ENCODE peak calls at places on chromosome 17, in seven cellular contexts. K is WTC11, Y is tibial artery, P is retinal pigment epithelial cell, W is type B pancreatic cell, J is esophagus squamous epithelium, I is endothelial cell. S is an unnamed sample.

GRCh38 chr17:78414178-78415162 is 36.0 kb downstream of the PGS1 start:
- DNase-seq in I (no peak), J (no peak), P (no peak), W (no peak), K (no peak), Y (no peak), S (no peak)

GRCh38 chr17:2090804-2091534 is 36.1 kb downstream of the HIC1 start:
- DNase-seq in W (no peak), K (peak; percentile 65), P (no peak), J (no peak), Y (peak; percentile 78), I (peak; percentile 65), S (no peak)

GRCh38 chr17:55056530-55056929 is 88.0 kb downstream of the STXBP4 start:
- DNase-seq in J (no peak), Y (no peak), W (no peak), I (no peak), P (peak; percentile 50), K (no peak), S (no peak)

GRCh38 chr17:79620207-79621038 is 9.6 kb upstream of the RBFOX3 start:
- DNase-seq in Y (peak; percentile 23), W (peak; percentile 32), K (peak; percentile 2), P (no peak), I (no peak), J (no peak), S (no peak)

GRCh38 chr17:538096-538973 is 176.3 kb downstream of the VPS53 start:
- DNase-seq in J (no peak), I (no peak), Y (no peak), P (no peak), W (no peak), K (no peak), S (no peak)

GRCh38 chr17:63956296-63956920 is 16.3 kb downstream of the SCN4A start:
- DNase-seq in W (no peak), I (no peak), P (no peak), J (no peak), Y (no peak), K (no peak), S (no peak)

GRCh38 chr17:6893382-6894205 is 62.1 kb upstream of the TEKT1 start:
- DNase-seq in Y (no peak), W (no peak), J (no peak), K (peak; percentile 24), P (no peak), I (no peak), S (no peak)

GRCh38 chr17:15273141-15273793 is 8.1 kb upstream of the PMP22 start:
- DNase-seq in I (no peak), Y (no peak), W (no peak), J (no peak), K (no peak), P (no peak), S (no peak)

GRCh38 chr17:79932446-79932845 is 93.2 kb upstream of the CBX4 start:
- DNase-seq in W (no peak), P (no peak), I (no peak), Y (no peak), K (no peak), J (no peak), S (no peak)

GRCh38 chr17:28117304-28117703 is 74.8 kb downstream of the NLK start:
- DNase-seq in W (no peak), I (no peak), K (no peak), Y (no peak), P (no peak), J (no peak), S (no peak)

GRCh38 chr17:77492446-77493237 is 351.9 kb downstream of the SEC14L1 start:
- DNase-seq in I (no peak), Y (peak; percentile 64), P (no peak), W (no peak), J (no peak), K (peak; percentile 12), S (no peak)

GRCh38 chr17:20315821-20316220 is 151.5 kb downstream of the LGALS9B start:
- DNase-seq in W (no peak), I (no peak), P (no peak), K (no peak), J (no peak), Y (no peak), S (no peak)

GRCh38 chr17:29640413-29640812 is 17.7 kb upstream of the CORO6 start:
- DNase-seq in K (no peak), Y (no peak), P (no peak), I (no peak), J (no peak), W (no peak), S (no peak)

GRCh38 chr17:20999841-21000532 is 42.8 kb downstream of the USP22 start:
- DNase-seq in I (no peak), J (no peak), Y (no peak), W (no peak), K (no peak), P (no peak), S (no peak)

DNA sequence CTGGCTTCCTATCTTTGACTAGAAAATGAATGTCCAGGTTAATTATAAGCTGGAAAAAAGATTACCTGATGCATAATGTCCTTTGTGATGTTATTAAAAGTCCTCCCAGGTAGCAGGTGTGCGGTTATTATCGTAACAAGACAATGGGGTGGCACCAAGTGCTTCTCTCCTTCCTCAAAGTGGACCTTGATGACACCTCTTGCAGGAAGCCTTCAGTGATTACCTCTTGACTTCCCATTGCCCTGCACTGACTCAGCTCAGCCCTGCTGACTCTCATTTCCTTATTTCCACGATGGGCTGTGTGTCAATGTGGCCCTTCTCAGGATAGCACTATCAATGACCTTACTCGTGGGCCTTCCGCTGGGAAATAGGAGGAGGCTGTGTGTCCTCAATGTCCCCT is 477.4 kb upstream of the CCL2 start:
- DNase-seq in I (no peak), J (no peak), P (no peak), Y (no peak), K (no peak), W (no peak), S (no peak)
- TF ChIP-seq CTCF in I (no peak), J (no peak), P (no peak), Y (no peak), K (no peak), W (no peak), S (no peak)

GRCh38 chr17:44636562-44636961 is 19.7 kb upstream of the MEIOC start:
- DNase-seq in I (no peak), Y (no peak), P (peak; percentile 20), K (no peak), W (no peak), J (no peak), S (no peak)
- TF ChIP-seq CTCF in I (no peak), Y (peak; percentile 92), P (peak; percentile 48), K (no peak), W (peak; percentile 78), J (peak; percentile 35), S (no peak)

GRCh38 chr17:18038861-18039534 is at the start of the genes ATPAF2 and GID4:
- DNase-seq in J (peak; percentile 97), Y (peak; percentile 100), I (peak; percentile 100), W (peak; percentile 100), P (peak; percentile 96), K (peak; percentile 100), S (peak; percentile 100)
- TF ChIP-seq CTCF in J (no peak), Y (no peak), I (no peak), W (peak; percentile 22), P (no peak), K (no peak), S (no peak)

DNA sequence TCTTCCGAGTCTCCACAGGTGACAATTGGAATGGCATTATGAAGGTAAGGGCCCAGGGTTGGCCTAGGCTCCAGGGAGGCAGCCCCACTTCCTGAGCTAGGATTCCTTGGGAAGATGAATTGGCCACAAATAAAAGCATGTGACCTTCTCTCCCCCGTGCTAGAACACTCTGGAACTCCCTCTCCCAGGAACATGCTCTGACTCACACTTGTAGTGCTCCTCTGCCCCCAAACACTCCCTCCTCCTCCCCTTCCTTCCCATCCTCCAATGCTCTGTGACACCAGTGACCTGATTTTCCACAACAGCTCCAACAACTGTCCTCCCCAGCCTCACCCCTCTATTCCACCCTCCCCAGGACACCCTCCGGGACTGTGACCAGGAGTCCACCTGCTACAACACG is 16.4 kb upstream of the ABCC3 start:
- DNase-seq in I (no peak), Y (no peak), P (no peak), K (no peak), J (no peak), W (no peak), S (no peak)
- TF ChIP-seq CTCF in I (no peak), Y (no peak), P (no peak), K (no peak), J (no peak), W (no peak), S (no peak)

GRCh38 chr17:10352866-10353265 is 19.9 kb downstream of the MYH13 start:
- DNase-seq in Y (no peak), J (no peak), P (no peak), I (no peak), K (no peak), W (no peak), S (no peak)

DNA sequence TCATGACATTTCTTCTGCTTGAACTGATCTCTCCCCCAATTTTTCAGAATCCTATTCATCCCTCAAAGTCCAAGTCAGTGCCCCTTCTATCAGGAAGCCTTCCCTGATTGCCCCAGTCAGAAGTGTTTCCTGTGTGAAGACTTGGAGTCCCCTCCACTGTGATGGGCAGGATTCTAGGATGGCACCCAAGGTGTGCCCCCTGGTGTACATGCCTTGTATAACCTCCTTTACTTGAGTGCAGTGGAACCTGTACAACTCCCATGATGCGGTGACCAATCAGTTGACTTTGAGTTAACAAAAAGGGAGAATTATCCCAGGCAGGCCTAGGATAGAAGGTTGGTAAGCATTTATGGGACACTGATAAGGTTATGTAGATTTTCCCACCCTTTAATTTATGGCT is 23.4 kb downstream of the MYH13 start:
- DNase-seq in J (no peak), Y (no peak), I (no peak), K (peak; percentile 50), W (no peak), P (no peak), S (no peak)
- TF ChIP-seq CTCF in J (peak; percentile 31), Y (no peak), I (peak; percentile 49), K (peak; percentile 53), W (peak; percentile 52), P (no peak), S (peak; percentile 32)

DNA sequence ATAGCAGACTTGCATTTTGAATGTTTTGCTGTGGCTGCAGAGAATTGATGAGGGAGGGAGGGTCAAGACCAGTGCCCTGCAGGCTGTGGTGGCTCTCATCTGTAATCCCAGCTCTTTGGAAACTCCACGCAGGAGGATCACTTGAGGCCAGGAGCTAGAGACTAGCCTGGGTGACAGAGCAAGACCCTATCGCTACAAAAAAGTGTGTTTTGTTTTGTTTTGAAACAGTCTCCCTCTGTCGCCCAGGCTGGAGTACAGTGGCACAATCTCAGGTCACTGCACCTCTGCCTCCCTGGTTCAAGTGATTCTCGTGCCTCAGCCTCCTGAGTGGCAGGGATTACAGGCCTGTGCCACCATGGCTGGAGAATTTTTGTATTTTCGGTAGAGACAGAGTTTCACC is 1.9 kb upstream of the UBE2G1 start:
- DNase-seq in I (no peak), W (no peak), J (no peak), K (no peak), Y (no peak), P (no peak), S (no peak)
- TF ChIP-seq CTCF in I (no peak), W (no peak), J (no peak), K (no peak), Y (no peak), P (no peak), S (no peak)

S was measured in glutamatergic neuron.